ENCODE peak calls at places on chromosomes 5 and 9, in eight cellular contexts. U is OCI-LY7; K is Peyer's patch; L is HFFc6; P is lung; Z is CD4-positive, alpha-beta T cell; J is AG04450; F is endodermal cell. E is an unnamed sample.

GRCh38 chr9:69768716-69769115 is 8.9 kb upstream of the PTAR1 start:
- DNase-seq in L (peak; percentile 35), F (no peak), K (no peak), Z (no peak), J (no peak), P (no peak), U (no peak), E (no peak)

GRCh38 chr5:93058309-93058708 is 522.7 kb downstream of the NR2F1-AS1 start:
- DNase-seq in J (peak; percentile 78), L (peak; percentile 70), P (no peak), Z (no peak), K (no peak), U (no peak), F (no peak), E (no peak)

GRCh38 chr9:7169717-7170348 is 412.1 kb downstream of the KDM4C start:
- DNase-seq in Z (no peak), K (no peak), F (no peak), J (no peak), U (no peak), L (no peak), P (no peak), E (no peak)

GRCh38 chr9:4904322-4905134 is 80.5 kb upstream of the JAK2 start:
- DNase-seq in U (no peak), Z (no peak), K (no peak), L (peak; percentile 60), P (no peak), F (no peak), J (peak; percentile 43), E (no peak)

GRCh38 chr9:36142510-36143161 is 6.1 kb downstream of the GLIPR2 start:
- DNase-seq in K (no peak), J (no peak), Z (no peak), L (no peak), F (no peak), U (no peak), P (no peak), E (no peak)

GRCh38 chr9:875119-875962 is 33.8 kb downstream of the DMRT1 start:
- DNase-seq in J (no peak), L (no peak), U (no peak), F (no peak), Z (no peak), K (no peak), P (no peak), E (no peak)

GRCh38 chr5:4159681-4160080 is 564.0 kb downstream of the IRX1 start:
- DNase-seq in U (no peak), J (no peak), K (no peak), P (no peak), F (no peak), L (no peak), Z (no peak), E (no peak)

GRCh38 chr5:143913008-143913752 is 101.2 kb downstream of the HMHB1 start:
- DNase-seq in L (peak; percentile 90), Z (no peak), F (no peak), J (no peak), P (no peak), K (no peak), U (no peak), E (no peak)

GRCh38 chr9:93958121-93958874 is 3.1 kb upstream of the BARX1 start:
- DNase-seq in U (no peak), K (no peak), F (peak; percentile 79), L (no peak), P (no peak), Z (no peak), J (no peak), E (no peak)

GRCh38 chr9:104091708-104092107 is 2.4 kb upstream of the SMC2 start:
- DNase-seq in K (no peak), F (no peak), P (peak; percentile 46), Z (no peak), J (peak; percentile 53), L (no peak), U (peak; percentile 42), E (no peak)

GRCh38 chr5:178419196-178419595 is 171.0 kb downstream of the COL23A1 start:
- DNase-seq in L (no peak), P (no peak), U (no peak), Z (no peak), J (no peak), K (no peak), F (no peak), E (no peak)

GRCh38 chr5:142437563-142437962 is 112.7 kb upstream of the SPRY4 start:
- DNase-seq in U (no peak), K (no peak), P (no peak), F (peak; percentile 37), J (no peak), L (no peak), Z (no peak), E (no peak)

GRCh38 chr5:50501510-50502209 is 60.6 kb upstream of the EMB start:
- DNase-seq in P (no peak), J (no peak), L (no peak), K (no peak), F (no peak), Z (no peak), U (peak; percentile 89), E (no peak)

GRCh38 chr5:15600035-15600434 is 100.1 kb downstream of the FBXL7 start:
- DNase-seq in U (no peak), K (no peak), J (no peak), Z (no peak), F (no peak), L (no peak), P (no peak), E (no peak)

GRCh38 chr5:11040345-11040744 is 279.3 kb upstream of the DAP start:
- DNase-seq in Z (no peak), F (no peak), U (no peak), P (no peak), L (no peak), K (no peak), J (no peak), E (no peak)

GRCh38 chr5:173630724-173631365 is 14.4 kb upstream of the BOD1 start:
- DNase-seq in K (no peak), F (peak; percentile 26), Z (no peak), P (no peak), U (no peak), L (no peak), J (no peak), E (no peak)

GRCh38 chr5:173628501-173628900 is 12.1 kb upstream of the BOD1 start:
- DNase-seq in F (peak; percentile 56), Z (no peak), U (no peak), K (no peak), L (no peak), J (no peak), P (no peak), E (no peak)

GRCh38 chr5:173627860-173628392 is 11.5 kb upstream of the BOD1 start:
- DNase-seq in U (no peak), J (no peak), K (no peak), Z (no peak), F (peak; percentile 69), P (no peak), L (no peak), E (no peak)

GRCh38 chr5:173631478-173631877 is 15.0 kb upstream of the BOD1 start:
- DNase-seq in Z (no peak), K (no peak), J (no peak), P (no peak), F (no peak), U (no peak), L (no peak), E (no peak)

GRCh38 chr5:173629628-173630027 is 13.2 kb upstream of the BOD1 start:
- DNase-seq in L (no peak), P (no peak), U (peak; percentile 60), Z (no peak), K (no peak), J (no peak), F (peak; percentile 90), E (no peak)
- TF ChIP-seq CTCF in L (peak; percentile 74), P (no peak), U (peak; percentile 85), Z (no peak), K (peak; percentile 9), J (peak; percentile 27), F (peak; percentile 87), E (no peak)

DNA sequence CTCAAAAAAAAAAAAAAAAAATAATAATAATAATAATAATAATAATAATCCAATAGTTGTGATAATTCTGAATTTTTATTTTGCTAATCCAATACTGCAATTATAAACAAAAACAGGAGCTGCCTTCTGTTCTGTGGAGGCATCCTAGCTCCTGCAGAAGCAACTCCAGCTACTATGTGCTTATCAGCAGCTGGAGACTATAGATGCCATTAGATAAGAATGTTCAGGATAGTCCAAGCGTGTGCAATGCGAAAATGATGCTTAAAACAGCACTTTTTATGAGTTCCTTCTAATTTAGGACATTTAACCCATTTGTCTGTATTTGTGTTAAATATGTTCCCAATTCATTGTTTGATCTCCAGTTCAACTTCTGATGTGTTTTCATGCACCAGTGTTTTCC is 220.6 kb upstream of the RASEF start:
- DNase-seq in J (no peak), L (no peak), P (no peak), F (no peak), K (no peak), Z (no peak), U (no peak), E (no peak)
- TF ChIP-seq CTCF in J (no peak), L (no peak), P (no peak), F (no peak), K (no peak), Z (no peak), U (no peak), E (no peak)

DNA sequence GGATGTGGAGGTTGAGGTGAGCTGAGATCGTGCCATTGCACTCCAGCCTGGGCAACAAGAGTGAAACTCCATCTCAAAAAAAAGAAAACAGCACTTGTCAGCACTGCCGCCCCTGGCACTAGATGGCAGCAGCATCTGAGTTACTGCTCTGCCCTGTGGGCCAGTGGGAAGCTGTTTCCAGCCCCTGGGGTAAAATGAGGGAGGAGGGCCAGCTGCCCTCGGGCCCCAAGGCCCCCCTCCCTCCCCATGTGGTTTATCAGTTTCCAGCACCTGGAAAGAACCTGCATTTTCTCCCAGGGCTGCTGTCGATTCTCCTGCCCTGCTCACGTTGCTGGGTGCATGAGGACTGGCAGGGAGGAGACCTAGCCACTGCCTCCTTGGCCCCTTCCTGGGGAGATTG is 13.2 kb upstream of the CEL start:
- DNase-seq in Z (no peak), L (peak; percentile 26), U (peak; percentile 42), J (no peak), F (peak; percentile 73), P (no peak), K (peak; percentile 62), E (no peak)
- TF ChIP-seq CTCF in Z (peak; percentile 22), L (peak; percentile 75), U (peak; percentile 67), J (peak; percentile 44), F (peak; percentile 70), P (no peak), K (peak; percentile 27), E (no peak)

GRCh38 chr5:67374378-67374777 is 177.8 kb upstream of the CD180 start:
- DNase-seq in K (no peak), J (no peak), P (no peak), Z (no peak), L (no peak), U (no peak), F (no peak), E (no peak)

GRCh38 chr5:67377651-67378050 is 181.1 kb upstream of the CD180 start:
- DNase-seq in P (no peak), Z (no peak), U (no peak), K (no peak), J (no peak), F (no peak), L (no peak), E (no peak)

GRCh38 chr5:67372887-67373286 is 176.3 kb upstream of the CD180 start:
- DNase-seq in L (no peak), F (no peak), K (no peak), U (no peak), P (no peak), Z (no peak), J (no peak), E (no peak)

GRCh38 chr5:67373518-67373917 is 176.9 kb upstream of the CD180 start:
- DNase-seq in K (no peak), F (no peak), U (no peak), Z (no peak), L (no peak), P (no peak), J (no peak), E (no peak)

GRCh38 chr5:67375606-67376005 is 179.0 kb upstream of the CD180 start:
- DNase-seq in L (no peak), Z (no peak), J (no peak), P (no peak), U (no peak), K (no peak), F (no peak), E (no peak)
- TF ChIP-seq CTCF in L (no peak), Z (no peak), J (peak; percentile 6), P (no peak), U (peak; percentile 60), K (no peak), F (peak; percentile 33), E (no peak)

E was measured in activated B cell treated with CpG ODN at 0.5 μM for 24 hours.